ENCODE peak calls at places on chromosomes 4 and X, in five cellular contexts. S, G, V, K and F are unnamed samples.

GRCh38 chr4:79241846-79242245 is 84.0 kb downstream of the NAA11 start:
- DNase-seq in S (no peak), G (no peak), V (peak), K (no peak), F (peak)

GRCh38 chr4:155967098-155967497 is 13.4 kb upstream of the CTSO start:
- DNase-seq in S (no peak), G (no peak), V (peak), K (no peak), F (no peak)

GRCh38 chr4:73341454-73341853 is 62.6 kb upstream of the ALB start:
- DNase-seq in S (peak), G (peak), V (peak), K (no peak), F (peak)

GRCh38 chr4:3709846-3710441 is 56.2 kb upstream of the ADRA2C start:
- DNase-seq in S (no peak), G (no peak), V (no peak), K (no peak), F (no peak)

GRCh38 chr4:107966903-107967302 is 22.8 kb upstream of the HADH start:
- DNase-seq in S (no peak), G (no peak), V (no peak), K (no peak), F (no peak)

GRCh38 chrX:28717864-28718263 is 130.6 kb downstream of the IL1RAPL1 start:
- DNase-seq in S (no peak), G (no peak), V (no peak), K (no peak), F (no peak)

GRCh38 chr4:100588076-100588475 is 70.3 kb upstream of the EMCN start:
- DNase-seq in S (no peak), G (no peak), V (peak), K (no peak), F (no peak)

GRCh38 chr4:179307297-179308136 is 1865.3 kb upstream of the AGA start:
- DNase-seq in S (peak), G (no peak), V (peak), K (no peak), F (peak)

GRCh38 chr4:140743194-140743931 is 12.8 kb downstream of the TBC1D9 start:
- DNase-seq in S (peak), G (no peak), V (no peak), K (no peak), F (peak)

GRCh38 chr4:98932539-98932938 is 3.6 kb upstream of the EIF4E start:
- DNase-seq in S (peak), G (no peak), V (peak), K (no peak), F (no peak)

GRCh38 chrX:153517941-153518834 is 746 bp downstream of the ATP2B3 start:
- DNase-seq in S (no peak), G (no peak), V (no peak), K (no peak), F (no peak)

GRCh38 chrX:115068896-115069295 is 51.5 kb upstream of the IL13RA2 start:
- DNase-seq in S (no peak), G (no peak), V (no peak), K (no peak), F (no peak)

GRCh38 chr4:111632752-111633151 is 512.5 kb upstream of the FAM241A start:
- DNase-seq in S (no peak), G (no peak), V (peak), K (no peak), F (no peak)